ENCODE peak calls at places on chromosomes 13 and 19, in four cellular contexts. W is upper lobe of right lung, S is mesenchymal stem cell, Z is tibial artery. R is an unnamed sample.

GRCh38 chr19:8028951-8029491 is 23.5 kb upstream of the CCL25 start:
- DNase-seq in W (no peak), S (no peak), Z (no peak), R (no peak)

GRCh38 chr19:28468701-28469459 is 744.1 kb downstream of the UQCRFS1 start:
- DNase-seq in W (no peak), S (peak; percentile 19), Z (no peak), R (peak; percentile 85)

GRCh38 chr19:46482645-46483044 is 11.3 kb upstream of the PNMA8A start:
- DNase-seq in W (no peak), S (peak; percentile 60), Z (no peak), R (no peak)

GRCh38 chr19:1082928-1083816 is 12.0 kb downstream of the POLR2E start:
- DNase-seq in W (peak; percentile 65), S (no peak), Z (no peak), R (peak; percentile 83)

GRCh38 chr19:10464456-10464855 is 38.7 kb downstream of the KEAP1 start:
- DNase-seq in W (no peak), S (no peak), Z (no peak), R (no peak)

GRCh38 chr13:43572601-43573360 is 214.0 kb downstream of the ENOX1 start:
- DNase-seq in W (no peak), S (peak; percentile 58), Z (no peak), R (no peak)

GRCh38 chr13:28719656-28720055 is 886 bp upstream of the SLC46A3 start:
- DNase-seq in W (no peak), S (peak; percentile 83), Z (no peak), R (no peak)

GRCh38 chr19:35498220-35498619 is 8.0 kb upstream of the KRTDAP start:
- DNase-seq in W (no peak), S (no peak), Z (no peak), R (no peak)

GRCh38 chr13:44749906-44750305 is 173.8 kb upstream of the TSC22D1 start:
- DNase-seq in W (no peak), S (no peak), Z (no peak), R (no peak)

GRCh38 chr19:12000152-12000981 is 35.1 kb downstream of the ZNF433 start:
- DNase-seq in W (no peak), S (no peak), Z (no peak), R (no peak)

GRCh38 chr19:33156354-33156753 is 24.4 kb downstream of the WDR88 start:
- DNase-seq in W (no peak), S (no peak), Z (no peak), R (peak; percentile 0)

GRCh38 chr13:52047463-52047862 is 23.0 kb downstream of the UTP14C start:
- DNase-seq in W (no peak), S (no peak), Z (no peak), R (no peak)

GRCh38 chr13:49303533-49304252 is 56.0 kb downstream of the CDADC1 start:
- DNase-seq in W (no peak), S (no peak), Z (peak; percentile 32), R (peak; percentile 85)

GRCh38 chr13:107680115-107680514 is 535.2 kb downstream of the LIG4 start:
- DNase-seq in W (no peak), S (no peak), Z (no peak), R (no peak)

GRCh38 chr13:114047358-114047881 is 73.5 kb upstream of the C13orf46 start:
- DNase-seq in W (no peak), S (peak; percentile 63), Z (no peak), R (no peak)

GRCh38 chr19:7923295-7924191 is 2.4 kb downstream of the CTXN1 start:
- DNase-seq in W (no peak), S (no peak), Z (no peak), R (peak; percentile 80)

GRCh38 chr13:27658569-27658968 is 36.9 kb downstream of the POLR1D start:
- DNase-seq in W (no peak), S (peak; percentile 8), Z (no peak), R (no peak)

GRCh38 chr19:29450306-29450705 is 75.5 kb upstream of the VSTM2B start:
- DNase-seq in W (peak; percentile 22), S (no peak), Z (no peak), R (no peak)

GRCh38 chr13:110187501-110188161 is 119.3 kb downstream of the COL4A1 start:
- DNase-seq in W (peak; percentile 17), S (peak; percentile 72), Z (no peak), R (no peak)

GRCh38 chr13:40271931-40272775 is 394.3 kb downstream of the FOXO1 start:
- DNase-seq in W (no peak), S (peak; percentile 13), Z (peak; percentile 91), R (no peak)

GRCh38 chr19:2237051-2237868 is 636 bp downstream of the SF3A2 start:
- DNase-seq in W (no peak), S (no peak), Z (no peak), R (no peak)

GRCh38 chr19:2239771-2240770 is 3.4 kb downstream of the SF3A2 start:
- DNase-seq in W (no peak), S (no peak), Z (no peak), R (no peak)

GRCh38 chr19:2237869-2238153 is 1.2 kb downstream of the SF3A2 start:
- DNase-seq in W (no peak), S (no peak), Z (no peak), R (no peak)

GRCh38 chr19:2240881-2241760 is 4.5 kb downstream of the SF3A2 start:
- DNase-seq in W (peak; percentile 83), S (no peak), Z (no peak), R (no peak)

DNA sequence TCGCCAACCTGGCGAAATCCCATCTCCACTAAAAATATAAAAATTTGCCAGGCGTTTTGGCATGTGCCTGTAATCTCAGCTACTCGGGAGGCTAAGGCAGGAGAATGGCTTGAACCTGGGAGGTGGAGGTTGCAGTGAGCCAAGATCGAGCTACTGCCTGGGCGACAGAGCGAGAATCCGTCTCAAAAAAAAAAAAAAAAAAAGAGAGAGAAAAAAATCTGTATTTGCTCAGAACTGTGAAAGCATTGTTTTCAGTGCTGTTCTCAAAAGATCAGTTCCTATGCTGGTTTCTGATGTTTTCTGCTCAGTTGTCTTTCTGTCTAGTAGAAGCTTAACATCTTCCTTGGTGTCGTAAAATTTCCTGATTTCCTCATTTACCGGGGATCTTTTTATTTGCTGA is 2.5 kb downstream of the SF3A2 start:
- DNase-seq in W (no peak), S (no peak), Z (no peak), R (no peak)
- H3K27ac ChIP-seq in W (peak overlapping the region; percentile 68), S (peak overlapping the region; percentile 14), Z (peak overlapping the region; percentile 68), R (peak overlapping the region; percentile 98)

GRCh38 chr19:16328824-16329482 is 4.3 kb downstream of the KLF2 start:
- DNase-seq in W (no peak), S (peak; percentile 75), Z (no peak), R (no peak)
- H3K4me3 ChIP-seq in W (peak overlapping the region; percentile 71), S (no peak overlapping the region), Z (peak overlapping the region; percentile 96), R (peak overlapping the region; percentile 81)

GRCh38 chr19:19269952-19270694 is 3.0 kb downstream of the TM6SF2 start:
- DNase-seq in W (no peak), S (no peak), Z (no peak), R (no peak)
- H3K27me3 ChIP-seq in W (no peaks in the 10 kb centered on the region), S (peaks cover 46% of the 10 kb centered on the region), Z (no peaks in the 10 kb centered on the region), R (no peaks in the 10 kb centered on the region)

GRCh38 chr13:113014752-113015745 is 46.0 kb downstream of the MCF2L start:
- DNase-seq in W (no peak), S (no peak), Z (no peak), R (no peak)
- H3K27ac ChIP-seq in W (no peak overlapping the region), S (no peak overlapping the region), Z (no peak overlapping the region), R (no peak overlapping the region)